ENCODE peak calls at places on chromosomes 16 and 17, in five cellular contexts. Z is prostate gland, P is heart left ventricle, G is stomach, M is adrenal gland. V is an unnamed sample. For H3K4me1, the result is how much of the 10 kb centered on the place peaks cover.

GRCh38 chr16:3123986-3124886 is 10.6 kb upstream of the ZNF213 start:
- DNase-seq in Z (peak), P (peak), G (peak), M (peak), V (peak)

GRCh38 chr17:35539659-35540026 is 2.2 kb upstream of the SLFN12L start:
- DNase-seq in Z (no peak), P (no peak), G (no peak), M (no peak), V (no peak)

GRCh38 chr17:27996157-27997043 is 46.1 kb upstream of the NLK start:
- DNase-seq in Z (no peak), P (no peak), G (no peak), M (no peak), V (no peak)

GRCh38 chr16:296806-297510 is 14.0 kb downstream of the PDIA2 start:
- DNase-seq in Z (no peak), P (no peak), G (no peak), M (no peak), V (no peak)

GRCh38 chr16:24955975-24956731 is 59.0 kb downstream of the ARHGAP17 start:
- DNase-seq in Z (no peak), P (no peak), G (no peak), M (no peak), V (no peak)

GRCh38 chr16:53754938-53755910 is 51.3 kb downstream of the FTO start:
- DNase-seq in Z (no peak), P (no peak), G (peak), M (no peak), V (peak)

GRCh38 chr17:58161566-58161965 is 5.2 kb upstream of the OR4D2 start:
- DNase-seq in Z (no peak), P (no peak), G (no peak), M (no peak), V (no peak)

GRCh38 chr17:3712811-3713463 is 10.8 kb upstream of the HASPIN start:
- DNase-seq in Z (no peak), P (no peak), G (no peak), M (no peak), V (no peak)

GRCh38 chr16:31785126-31785525 is 88.5 kb upstream of the ZNF267 start:
- DNase-seq in Z (no peak), P (no peak), G (no peak), M (no peak), V (no peak)

GRCh38 chr17:78341559-78342437 is 18.1 kb downstream of the SOCS3 start:
- DNase-seq in Z (peak), P (peak), G (peak), M (peak), V (no peak)

GRCh38 chr17:14300628-14301278 is at the start of gene HS3ST3B1:
- DNase-seq in Z (peak), P (peak), G (peak), M (peak), V (peak)

GRCh38 chr16:59913666-59914065 is 1179.5 kb upstream of the GOT2 start:
- DNase-seq in Z (no peak), P (no peak), G (no peak), M (no peak), V (no peak)

GRCh38 chr16:19417640-19418039 is at the start of gene TMC5:
- DNase-seq in Z (peak), P (no peak), G (peak), M (no peak), V (peak)

GRCh38 chr16:80323187-80323807 is 217.5 kb upstream of the DYNLRB2 start:
- DNase-seq in Z (no peak), P (no peak), G (no peak), M (no peak), V (no peak)

GRCh38 chr16:22424161-22424937 is 49.9 kb upstream of the CDR2 start:
- DNase-seq in Z (peak), P (no peak), G (no peak), M (peak), V (no peak)

GRCh38 chr17:31830971-31831755 is 27.9 kb downstream of the COPRS start:
- DNase-seq in Z (no peak), P (no peak), G (no peak), M (no peak), V (no peak)

GRCh38 chr17:9199474-9200196 is 178.3 kb downstream of the NTN1 start:
- DNase-seq in Z (no peak), P (no peak), G (no peak), M (no peak), V (no peak)

GRCh38 chr17:10614536-10615155 is 42.5 kb downstream of the MYH3 start:
- DNase-seq in Z (peak), P (peak), G (no peak), M (no peak), V (peak)

GRCh38 chr17:81923302-81924260 is 4.0 kb downstream of the MAFG start:
- DNase-seq in Z (no peak), P (peak), G (peak), M (peak), V (peak)

GRCh38 chr16:4694664-4695451 is 1.5 kb downstream of the NUDT16L1 start:
- DNase-seq in Z (no peak), P (no peak), G (no peak), M (peak), V (peak)

GRCh38 chr17:52157603-52158449 is 688 bp downstream of the CA10 start:
- DNase-seq in Z (no peak), P (no peak), G (no peak), M (no peak), V (no peak)

GRCh38 chr16:27556471-27556870 is 6.5 kb downstream of the KATNIP start:
- DNase-seq in Z (peak), P (no peak), G (no peak), M (no peak), V (no peak)

GRCh38 chr17:6679241-6679640 is 27.7 kb downstream of the C17orf100 start:
- DNase-seq in Z (no peak), P (no peak), G (no peak), M (no peak), V (no peak)

GRCh38 chr17:55086635-55087058 is 118.1 kb downstream of the STXBP4 start:
- DNase-seq in Z (no peak), P (no peak), G (no peak), M (no peak), V (no peak)

GRCh38 chr16:87472142-87472778 is 20.6 kb downstream of the ZCCHC14 start:
- DNase-seq in Z (no peak), P (no peak), G (no peak), M (no peak), V (no peak)

GRCh38 chr16:87469186-87469585 is 23.6 kb downstream of the ZCCHC14 start:
- DNase-seq in Z (no peak), P (no peak), G (no peak), M (no peak), V (no peak)

GRCh38 chr16:87472935-87473334 is 19.9 kb downstream of the ZCCHC14 start:
- DNase-seq in Z (no peak), P (no peak), G (no peak), M (no peak), V (no peak)

GRCh38 chr16:87470332-87470731 is 22.5 kb downstream of the ZCCHC14 start:
- DNase-seq in Z (no peak), P (no peak), G (no peak), M (no peak), V (no peak)

DNA sequence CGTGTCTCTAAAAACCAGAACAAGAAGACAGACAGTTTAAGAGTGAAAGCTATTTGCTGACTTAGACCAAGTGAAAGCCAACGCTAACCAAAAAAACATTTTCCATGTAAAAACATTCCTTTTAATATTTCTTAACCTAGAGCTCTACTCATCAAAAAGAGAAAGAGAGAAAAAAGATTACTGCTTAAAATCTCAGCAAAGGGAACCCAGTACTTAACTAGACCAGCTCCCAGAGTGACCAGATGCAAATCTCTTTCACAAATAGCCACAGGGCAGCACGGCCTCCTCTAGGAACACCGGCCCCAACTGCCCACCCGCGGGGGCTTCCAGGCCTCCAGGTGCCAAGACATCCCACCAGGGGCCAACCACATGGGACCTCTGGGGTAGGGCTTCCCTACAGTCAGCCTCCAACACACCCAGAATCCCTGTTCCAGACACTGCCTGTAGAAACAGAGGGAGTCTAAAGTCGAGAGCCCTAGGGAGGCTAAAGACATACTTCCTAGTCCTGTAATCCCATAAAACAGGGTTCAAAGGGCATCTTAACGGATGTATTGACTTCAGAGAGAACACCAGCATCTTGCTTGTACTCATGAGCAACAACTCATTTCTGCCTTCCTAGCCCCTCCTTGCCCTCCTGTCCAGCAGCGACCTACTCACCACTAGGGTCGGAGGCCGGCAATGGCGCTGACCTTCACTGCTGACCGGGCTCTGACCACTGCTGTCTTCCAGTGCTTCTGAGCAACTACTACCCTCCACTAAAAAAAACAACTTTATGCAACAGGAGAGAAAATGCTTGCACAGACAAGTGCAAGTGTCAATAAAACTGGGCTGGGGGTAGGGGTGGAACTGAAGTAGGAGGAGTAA is 21.3 kb downstream of the ZCCHC14 start:
- DNase-seq in Z (no peak), P (no peak), G (no peak), M (no peak), V (no peak)
- H3K4me1 ChIP-seq in Z (under half), P (half or more), G (under half), M (under half), V (under half)

DNA sequence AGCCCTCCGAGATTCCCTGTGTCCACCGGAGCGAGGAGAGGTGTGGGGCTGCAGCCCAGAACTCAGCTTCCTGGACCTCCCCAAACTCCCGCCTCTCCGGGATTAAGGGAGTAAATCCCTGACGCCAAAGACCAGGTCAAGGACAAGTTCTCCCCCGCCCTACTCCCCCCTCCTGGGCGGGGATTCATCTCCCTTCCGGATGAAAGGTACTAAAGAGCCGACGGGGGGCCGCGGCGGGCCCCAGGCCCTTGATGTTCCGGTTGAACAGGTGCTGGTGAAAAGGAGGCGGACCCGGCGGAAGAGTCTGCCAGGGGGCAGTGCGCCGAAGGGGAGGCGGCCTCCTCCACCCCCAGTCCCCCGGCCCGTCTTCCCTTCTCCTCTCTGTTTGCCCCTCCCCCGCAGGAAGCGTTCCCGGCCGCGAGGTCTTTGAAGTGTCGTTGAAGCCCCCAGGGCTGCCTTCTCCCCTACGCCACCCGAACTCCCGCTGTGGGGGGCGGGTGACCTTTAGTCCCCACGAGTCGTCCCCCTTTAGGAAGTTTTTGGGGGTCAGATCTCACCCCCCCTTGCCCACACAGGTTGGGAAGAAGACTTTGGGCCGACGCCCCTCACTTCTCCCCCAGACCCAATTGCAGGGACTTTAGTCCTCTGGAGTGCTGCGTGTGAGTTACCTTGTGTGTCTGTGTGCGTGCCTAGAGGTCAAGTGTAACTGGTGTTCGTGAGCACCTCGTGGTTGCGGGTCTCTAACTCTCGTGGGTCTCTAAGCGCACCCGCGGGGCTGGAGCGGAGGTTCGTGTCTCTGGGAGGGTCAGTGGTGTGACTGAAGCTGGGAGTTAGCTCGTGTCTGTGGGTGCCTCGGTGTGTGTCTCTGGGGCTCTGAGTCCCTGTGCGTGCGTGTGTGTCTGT is 1.1 kb upstream of the MLLT6 start:
- DNase-seq in Z (peak), P (peak), G (peak), M (peak), V (peak)
- TF ChIP-seq POLR2A in Z (peak), P (no peak), G (no peak), M (peak), V (no peak)

GRCh38 chr17:48854774-48855476 is 24.1 kb downstream of the CALCOCO2 start:
- DNase-seq in Z (no peak), P (no peak), G (no peak), M (no peak), V (no peak)
- H3K27ac ChIP-seq in Z (no peak), P (no peak), G (no peak), M (no peak), V (no peak)

GRCh38 chr16:85380002-85380395 is 233.1 kb upstream of the GSE1 start:
- DNase-seq in Z (no peak), P (no peak), G (no peak), M (no peak), V (no peak)

GRCh38 chr16:85376292-85377095 is 236.6 kb upstream of the GSE1 start:
- DNase-seq in Z (peak), P (peak), G (peak), M (peak), V (no peak)

GRCh38 chr16:85377388-85378144 is 235.6 kb upstream of the GSE1 start:
- DNase-seq in Z (no peak), P (no peak), G (no peak), M (no peak), V (no peak)

GRCh38 chr16:85379041-85380001 is 233.8 kb upstream of the GSE1 start:
- DNase-seq in Z (no peak), P (no peak), G (no peak), M (no peak), V (no peak)

GRCh38 chr16:85378145-85379040 is 234.7 kb upstream of the GSE1 start:
- DNase-seq in Z (no peak), P (no peak), G (no peak), M (no peak), V (no peak)
- H3K4me1 ChIP-seq in Z (under half), P (under half), G (under half), M (under half), V (under half)

GRCh38 chr16:58499092-58499511 is 841 bp upstream of the NDRG4 start:
- DNase-seq in Z (no peak), P (no peak), G (no peak), M (no peak), V (no peak)

GRCh38 chr16:58500329-58501241 is 642 bp downstream of the NDRG4 start:
- DNase-seq in Z (no peak), P (peak), G (no peak), M (no peak), V (no peak)

GRCh38 chr16:58501242-58502131 is 1.5 kb downstream of the NDRG4 start:
- DNase-seq in Z (no peak), P (peak), G (peak), M (no peak), V (peak)

GRCh38 chr16:58498341-58499091 is 1.4 kb upstream of the NDRG4 start:
- DNase-seq in Z (no peak), P (no peak), G (no peak), M (no peak), V (no peak)

DNA sequence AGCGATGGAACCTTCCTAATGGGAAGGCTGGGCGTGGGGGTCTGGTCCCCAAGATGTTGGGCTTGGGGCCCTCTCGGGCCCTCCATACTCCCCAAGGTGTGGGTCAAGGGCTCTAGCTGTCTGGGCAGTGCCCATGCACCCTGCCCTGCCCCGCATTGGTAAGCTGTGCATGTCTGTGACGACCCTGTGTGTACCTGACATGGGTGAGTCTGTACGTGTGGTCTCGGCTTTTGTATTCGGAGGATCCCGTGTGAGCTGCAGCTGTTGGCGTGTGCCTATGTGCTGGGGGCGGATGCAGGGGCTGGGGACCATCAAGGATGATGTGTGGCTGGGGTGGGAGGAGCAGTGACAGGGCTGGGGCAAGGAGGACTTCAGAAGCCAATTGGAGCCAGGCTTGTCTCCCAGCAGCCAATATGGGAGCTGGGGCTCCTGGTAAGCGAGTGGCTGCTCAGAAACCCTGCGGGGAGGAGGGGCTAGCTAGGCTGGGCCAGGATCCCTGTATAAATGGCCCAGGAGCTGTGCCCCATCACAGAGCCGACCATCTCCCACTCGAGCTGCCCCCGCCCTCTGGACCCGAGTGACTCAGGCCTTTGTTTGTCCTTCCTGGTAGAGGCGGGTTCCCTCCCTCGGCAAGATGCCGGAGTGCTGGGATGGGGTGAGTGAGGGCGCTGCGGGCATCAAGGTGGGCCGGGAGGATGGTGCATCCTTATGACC is at the start of gene NDRG4:
- DNase-seq in Z (no peak), P (no peak), G (peak), M (peak), V (peak)
- TF ChIP-seq POLR2A in Z (peak), P (no peak), G (no peak), M (peak), V (no peak)

DNA sequence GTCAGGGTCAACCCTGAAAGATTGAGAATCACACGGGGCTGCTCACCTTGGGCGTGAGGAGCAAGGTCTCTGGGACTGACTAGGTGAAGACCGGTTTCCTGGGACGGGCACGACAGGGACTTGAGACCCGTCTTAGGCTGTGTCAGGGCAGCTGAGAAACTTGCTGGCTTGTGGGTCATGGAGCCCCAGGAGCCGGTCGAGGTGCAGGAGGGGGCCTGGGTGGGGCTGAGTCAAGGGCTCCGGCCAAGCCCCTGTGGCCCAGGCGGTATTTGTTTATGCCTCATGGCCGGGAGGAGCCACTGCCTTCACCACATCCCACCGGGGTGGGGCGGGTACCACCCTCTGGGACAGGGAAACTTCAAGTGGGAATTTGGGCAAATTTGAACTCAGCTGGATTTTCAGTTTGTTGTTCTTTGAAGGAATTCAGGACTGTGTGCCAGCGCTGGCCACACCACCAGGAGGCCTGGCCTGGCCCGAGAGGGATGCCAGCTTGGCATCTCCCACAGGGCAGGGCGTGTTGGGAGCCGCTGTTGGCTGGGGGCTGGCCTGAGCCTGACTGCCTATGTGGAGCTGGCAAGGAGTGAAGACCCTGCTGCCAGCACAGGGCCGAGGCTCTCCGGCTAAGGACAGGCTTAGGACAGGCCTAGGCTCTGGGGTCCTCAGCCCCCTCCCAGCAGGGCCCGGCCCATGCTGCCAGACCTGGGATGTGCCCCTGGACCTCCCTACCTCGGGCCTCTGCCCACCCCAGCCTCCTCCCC is 116.1 kb downstream of the METRNL start:
- DNase-seq in Z (peak), P (peak), G (peak), M (no peak), V (no peak)
- H3K27ac ChIP-seq in Z (peak), P (no peak), G (no peak), M (no peak), V (no peak)

DNA sequence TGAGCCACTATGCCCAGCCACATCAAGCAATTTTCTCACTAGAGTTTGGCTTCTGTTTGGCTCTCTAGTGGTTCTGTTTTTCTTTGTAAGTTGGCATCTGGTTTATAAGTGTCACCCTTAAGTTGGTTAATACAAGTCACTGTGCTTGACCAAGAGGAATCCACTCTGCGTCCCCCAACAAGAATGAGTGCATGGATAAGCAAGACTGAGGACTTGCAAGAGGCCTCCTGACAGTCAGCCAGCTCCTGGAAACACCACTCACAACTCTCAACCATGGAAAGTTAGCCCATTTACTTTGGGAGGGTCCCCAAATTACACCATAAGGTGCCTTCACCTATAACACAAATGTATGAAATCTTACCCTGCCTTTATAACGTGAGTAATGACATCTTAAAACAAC is 7.6 kb downstream of the RFWD3 start:
- DNase-seq in Z (no peak), P (no peak), G (no peak), M (no peak), V (no peak)
- H3K4me1 ChIP-seq in Z (under half), P (under half), G (under half), M (under half), V (under half)

V was measured in Peyer's patch.